ENCODE peak calls at places on chromosome 1, in six cellular contexts. Z is PC-9, N is OCI-LY7, R is BE2C, S is fibroblast of lung, J is esophagus squamous epithelium. W is an unnamed sample. For H3K36me3, the result is how much of the 10 kb centered on the place peaks cover.

GRCh38 chr1:226687476-226687875 is 51.6 kb downstream of the ITPKB start:
- DNase-seq in Z (no peak), N (peak), R (no peak), S (no peak), J (no peak), W (no peak)

GRCh38 chr1:183030053-183030452 is 6.8 kb downstream of the LAMC1 start:
- DNase-seq in Z (no peak), N (no peak), R (no peak), S (peak), J (no peak), W (no peak)

GRCh38 chr1:56222914-56223540 is 356.3 kb downstream of the PLPP3 start:
- DNase-seq in Z (no peak), N (no peak), R (no peak), S (no peak), J (no peak), W (no peak)

GRCh38 chr1:25712299-25712970 is 87.6 kb upstream of the SELENON start:
- DNase-seq in Z (no peak), N (no peak), R (no peak), S (no peak), J (no peak), W (no peak)

GRCh38 chr1:77175230-77175844 is 43.9 kb downstream of the PIGK start:
- DNase-seq in Z (no peak), N (peak), R (peak), S (peak), J (no peak), W (no peak)

GRCh38 chr1:77313491-77313890 is 31.7 kb downstream of the AK5 start:
- DNase-seq in Z (no peak), N (peak), R (peak), S (peak), J (no peak), W (no peak)

GRCh38 chr1:151156515-151156819 is at the start of gene TNFAIP8L2:
- DNase-seq in Z (no peak), N (peak), R (no peak), S (no peak), J (no peak), W (no peak)

GRCh38 chr1:89724369-89725015 is 91.6 kb downstream of the LRRC8C start:
- DNase-seq in Z (no peak), N (peak), R (no peak), S (no peak), J (no peak), W (no peak)

GRCh38 chr1:171611306-171611705 is 10.7 kb upstream of the MYOCOS start:
- DNase-seq in Z (no peak), N (no peak), R (no peak), S (no peak), J (no peak), W (no peak)

GRCh38 chr1:204649756-204650155 is 35.8 kb downstream of the LRRN2 start:
- DNase-seq in Z (no peak), N (no peak), R (peak), S (no peak), J (no peak), W (no peak)

GRCh38 chr1:34762474-34763141 is 3.1 kb downstream of the GJB4 start:
- DNase-seq in Z (peak), N (no peak), R (no peak), S (no peak), J (no peak), W (no peak)

DNA sequence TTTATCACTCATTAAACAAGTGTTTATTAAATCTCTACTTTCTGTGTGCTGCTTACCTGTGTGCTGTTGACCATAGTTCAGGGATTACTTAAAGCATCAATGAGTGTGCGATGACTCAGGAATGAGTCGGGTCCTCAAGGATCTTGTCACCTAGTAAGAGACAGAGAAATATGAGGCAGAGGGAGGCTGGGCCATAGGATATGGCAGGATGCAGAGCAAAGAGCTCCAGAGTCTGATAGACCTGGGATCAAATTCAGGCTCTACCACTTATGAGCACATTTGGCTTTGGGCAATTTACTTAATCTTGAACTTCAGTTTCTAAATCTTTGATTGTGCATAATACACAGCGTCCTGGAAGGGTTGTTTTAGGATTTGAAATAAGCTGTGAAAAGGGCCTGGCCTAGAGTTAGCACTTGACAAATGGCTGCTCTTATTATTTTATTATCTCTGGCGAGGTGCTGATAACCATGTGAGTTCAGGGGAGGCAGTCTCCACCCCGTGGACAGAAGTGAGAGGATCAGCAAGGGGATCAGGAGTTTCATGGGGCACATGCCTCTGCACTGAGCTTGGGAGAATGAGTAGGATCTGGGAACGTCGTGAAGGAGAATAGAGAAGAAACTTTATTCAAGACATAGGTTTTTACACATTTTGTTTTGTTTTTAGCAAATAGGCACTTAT is 94.5 kb downstream of the ROR1 start:
- DNase-seq in Z (peak), N (peak), R (no peak), S (no peak), J (no peak), W (no peak)
- TF ChIP-seq CTCF in Z (no peak), N (peak), R (peak), S (no peak), J (no peak), W (no peak)

DNA sequence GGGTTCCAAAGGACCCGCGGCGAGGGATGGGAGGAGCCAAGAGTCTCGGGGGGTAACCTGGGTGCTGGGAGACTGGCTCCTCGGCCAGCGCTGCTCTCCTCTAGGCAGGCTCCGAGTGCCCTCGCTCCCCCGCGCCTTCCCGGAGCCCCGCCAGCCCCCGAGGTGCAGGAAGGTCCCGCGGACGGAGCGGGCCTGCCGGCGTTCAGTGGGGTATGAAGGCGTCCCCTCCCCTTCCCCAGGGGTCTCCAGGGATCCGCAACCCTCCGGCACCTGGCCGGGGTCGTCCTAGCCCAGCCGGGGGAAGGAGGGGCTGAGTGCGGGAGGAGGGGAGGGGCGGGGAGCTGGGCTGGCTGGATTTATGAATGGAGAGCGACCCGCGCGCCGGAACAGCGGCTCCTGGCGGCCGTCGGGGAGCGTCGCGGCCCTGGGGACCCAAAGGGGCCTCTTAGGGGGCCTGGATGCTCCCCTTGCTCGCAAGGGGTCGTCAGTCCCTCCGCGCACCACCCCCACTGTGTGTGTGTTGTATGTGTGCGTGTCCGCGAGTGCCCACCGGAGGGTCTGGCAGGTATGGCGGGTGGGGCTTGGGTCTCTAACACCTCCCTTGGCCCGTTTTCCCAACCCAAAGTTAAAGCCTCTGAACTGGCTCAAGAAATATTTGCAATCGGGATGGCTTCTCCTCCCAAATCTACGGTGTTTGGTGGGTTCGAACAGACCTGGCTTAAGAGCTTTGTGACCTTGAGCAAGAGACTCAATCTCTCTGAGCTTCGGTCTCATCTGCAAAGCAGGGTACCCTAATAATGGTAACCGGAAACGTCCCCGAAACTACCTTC is 643 bp downstream of the HCRTR1 start:
- DNase-seq in Z (peak), N (peak), R (peak), S (peak), J (no peak), W (no peak)
- H3K4me3 ChIP-seq in Z (peak), N (no peak), R (peak), S (peak), J (peak), W (peak)

GRCh38 chr1:201781447-201781846 is 47.5 kb upstream of the IPO9 start:
- DNase-seq in Z (no peak), N (no peak), R (no peak), S (peak), J (no peak), W (no peak)

GRCh38 chr1:201783572-201783971 is 45.4 kb upstream of the IPO9 start:
- DNase-seq in Z (no peak), N (no peak), R (no peak), S (no peak), J (no peak), W (no peak)

GRCh38 chr1:201783067-201783466 is 45.9 kb upstream of the IPO9 start:
- DNase-seq in Z (no peak), N (no peak), R (no peak), S (peak), J (no peak), W (no peak)

GRCh38 chr1:201779351-201779880 is 49.5 kb upstream of the IPO9 start:
- DNase-seq in Z (no peak), N (no peak), R (no peak), S (no peak), J (no peak), W (no peak)

GRCh38 chr1:201782353-201782752 is 46.6 kb upstream of the IPO9 start:
- DNase-seq in Z (no peak), N (no peak), R (no peak), S (no peak), J (no peak), W (no peak)
- H3K36me3 ChIP-seq in Z (under half), N (under half), R (under half), S (under half), J (half or more), W (under half)

DNA sequence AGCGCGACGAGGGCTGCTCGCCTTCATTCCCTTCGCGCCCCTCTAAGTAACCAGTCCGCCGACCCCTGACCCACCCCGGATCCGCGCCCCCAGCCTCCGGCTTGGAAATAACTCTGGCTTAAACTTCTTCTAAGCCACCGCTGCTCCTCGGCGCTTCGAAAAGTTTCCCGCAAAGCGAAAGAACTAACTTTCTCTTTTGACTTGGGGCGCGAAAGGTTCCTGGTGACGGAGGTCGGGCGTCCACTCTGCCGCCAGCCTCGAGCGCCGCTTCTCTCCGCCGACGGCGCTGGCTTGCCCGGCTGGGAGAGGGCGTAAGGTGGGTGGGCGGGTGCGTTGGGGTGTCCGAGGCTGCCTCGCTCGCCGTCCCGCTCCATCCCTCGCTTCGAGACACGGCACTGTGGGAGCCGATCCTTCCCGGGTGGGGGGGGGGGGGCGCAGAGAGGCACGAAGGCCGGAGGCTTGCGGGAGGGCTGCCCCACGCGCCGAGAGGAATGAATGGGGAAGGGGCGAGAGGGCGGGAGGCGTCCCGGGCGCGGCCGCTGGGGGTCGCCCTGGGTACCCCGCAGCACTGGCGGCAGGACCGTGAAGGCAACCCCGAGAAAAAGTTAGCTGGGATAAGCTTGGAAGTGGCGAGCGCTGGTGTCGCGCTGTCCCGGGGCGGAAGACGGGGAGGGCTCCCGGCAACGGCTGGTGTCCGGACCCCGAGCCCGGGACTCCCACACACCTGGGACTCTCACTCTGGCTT is 567 bp downstream of the ATF3 start:
- DNase-seq in Z (peak), N (peak), R (peak), S (peak), J (no peak), W (no peak)
- TF ChIP-seq CTCF in Z (peak), N (peak), R (peak), S (peak), J (no peak), W (peak)

GRCh38 chr1:119009300-119009660 is 21.1 kb upstream of the TBX15 start:
- DNase-seq in Z (no peak), N (no peak), R (no peak), S (no peak), J (no peak), W (no peak)

GRCh38 chr1:119010201-119010600 is 22.1 kb upstream of the TBX15 start:
- DNase-seq in Z (no peak), N (no peak), R (no peak), S (no peak), J (no peak), W (no peak)

GRCh38 chr1:119007672-119008482 is 19.7 kb upstream of the TBX15 start:
- DNase-seq in Z (no peak), N (no peak), R (no peak), S (no peak), J (no peak), W (no peak)

GRCh38 chr1:119007343-119007671 is 19.2 kb upstream of the TBX15 start:
- DNase-seq in Z (no peak), N (no peak), R (no peak), S (no peak), J (no peak), W (no peak)

GRCh38 chr1:119008483-119009299 is 20.5 kb upstream of the TBX15 start:
- DNase-seq in Z (peak), N (peak), R (peak), S (peak), J (no peak), W (peak)
- H3K4me3 ChIP-seq in Z (no peak), N (no peak), R (no peak), S (peak), J (peak), W (peak)

GRCh38 chr1:31675761-31676160 is 28.1 kb downstream of the COL16A1 start:
- DNase-seq in Z (no peak), N (no peak), R (no peak), S (no peak), J (no peak), W (no peak)

GRCh38 chr1:31677401-31677800 is 26.4 kb downstream of the COL16A1 start:
- DNase-seq in Z (no peak), N (no peak), R (no peak), S (no peak), J (no peak), W (no peak)

GRCh38 chr1:31675161-31675560 is 28.7 kb downstream of the COL16A1 start:
- DNase-seq in Z (no peak), N (no peak), R (no peak), S (no peak), J (no peak), W (no peak)

GRCh38 chr1:31672988-31673387 is 28.3 kb upstream of the PEF1 start:
- DNase-seq in Z (no peak), N (no peak), R (peak), S (no peak), J (no peak), W (no peak)

DNA sequence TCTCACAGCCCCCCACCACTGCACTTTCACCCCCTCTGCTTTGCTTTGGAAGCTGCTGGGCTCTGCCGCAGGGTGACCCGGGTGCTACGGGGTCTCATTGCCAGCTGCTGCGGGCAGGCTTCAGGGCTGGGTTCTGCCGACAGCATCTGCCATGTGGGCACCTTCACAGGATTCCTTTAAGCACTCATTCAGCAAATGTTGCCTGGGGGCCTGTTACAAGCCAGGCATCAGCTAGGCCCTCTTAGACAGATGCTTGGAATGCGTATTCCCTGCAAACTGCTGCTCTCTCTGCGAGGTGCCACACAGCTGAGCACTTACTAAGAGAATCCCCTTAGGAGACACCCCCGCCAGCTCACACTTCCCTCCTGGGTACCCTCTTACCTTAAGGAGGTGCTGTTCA is 29.2 kb downstream of the COL16A1 start:
- DNase-seq in Z (peak), N (no peak), R (no peak), S (no peak), J (no peak), W (no peak)
- H3K36me3 ChIP-seq in Z (under half), N (under half), R (under half), S (under half), J (under half), W (under half)

W was measured in kidney epithelial cell.